ENCODE peak calls at places on chromosomes 5 and 9, in ten cellular contexts. R is suprapubic skin, T is H9, W is astrocyte of the spinal cord, B is GM12864, K is GM06990, U is B cell, J is HCT116, Q is GM12865, S is HL-60. O is an unnamed sample.

GRCh38 chr9:112777914-112778313 is 27.4 kb downstream of the SNX30 start:
- DNase-seq in J (no peak), Q (peak), B (no peak), W (no peak), U (no peak), R (no peak), K (no peak), T (no peak), S (no peak), O (no peak)

GRCh38 chr9:7394007-7394774 is 405.4 kb downstream of the DMAC1 start:
- DNase-seq in K (no peak), R (no peak), T (peak), W (no peak), B (no peak), Q (no peak), U (no peak), S (no peak), J (no peak), O (no peak)

GRCh38 chr5:78905084-78905938 is 79.8 kb downstream of the ARSB start:
- DNase-seq in Q (peak), K (peak), J (no peak), W (peak), B (no peak), S (no peak), T (no peak), U (no peak), R (no peak), O (no peak)

GRCh38 chr5:76403963-76404693 is 1.0 kb downstream of the IQGAP2 start:
- DNase-seq in K (peak), W (no peak), R (no peak), B (peak), U (peak), J (no peak), T (peak), S (peak), Q (peak), O (peak)

GRCh38 chr5:84715087-84715486 is 330.4 kb upstream of the EDIL3 start:
- DNase-seq in R (no peak), U (no peak), T (no peak), Q (no peak), J (no peak), K (no peak), W (no peak), S (no peak), B (no peak), O (no peak)

GRCh38 chr5:178113841-178114324 is 551 bp downstream of the N4BP3 start:
- DNase-seq in T (no peak), B (no peak), W (no peak), K (peak), S (no peak), J (no peak), Q (peak), R (no peak), U (no peak), O (no peak)

GRCh38 chr5:68007446-68007845 is 208.1 kb upstream of the PIK3R1 start:
- DNase-seq in Q (no peak), K (no peak), U (no peak), S (peak), B (no peak), W (peak), J (no peak), R (no peak), T (no peak), O (no peak)

GRCh38 chr5:142301487-142302035 is 23.3 kb downstream of the SPRY4 start:
- DNase-seq in T (no peak), Q (no peak), W (no peak), B (no peak), U (no peak), S (no peak), R (no peak), K (no peak), J (no peak), O (no peak)

GRCh38 chr5:33300209-33300742 is 140.5 kb upstream of the TARS1 start:
- DNase-seq in T (no peak), U (peak), Q (peak), W (no peak), B (peak), S (no peak), K (peak), J (no peak), R (no peak), O (no peak)

GRCh38 chr9:72856985-72857631 is 95.7 kb downstream of the ALDH1A1 start:
- DNase-seq in T (no peak), S (peak), K (no peak), U (no peak), Q (peak), B (no peak), R (no peak), W (peak), J (peak), O (peak)

GRCh38 chr9:112757300-112757883 is 6.8 kb downstream of the SNX30 start:
- DNase-seq in Q (no peak), W (no peak), J (no peak), U (no peak), S (no peak), R (no peak), T (no peak), K (no peak), B (no peak), O (no peak)

GRCh38 chr9:137445930-137446431 is 4.8 kb upstream of the ENTPD8 start:
- DNase-seq in K (peak), B (no peak), T (no peak), W (no peak), Q (no peak), R (no peak), U (no peak), J (no peak), S (no peak), O (no peak)

GRCh38 chr5:150155258-150156032 is at the start of gene PDGFRB:
- DNase-seq in Q (peak), T (peak), J (no peak), U (peak), K (peak), R (peak), W (peak), B (no peak), S (no peak), O (no peak)
- TF ChIP-seq CTCF in Q (no peak), T (no peak), J (no peak), U (no peak), K (no peak), R (no peak), W (peak), B (no peak), S (no peak), O (no peak)

GRCh38 chr5:179261301-179262125 is 83.7 kb downstream of the ADAMTS2 start:
- DNase-seq in J (no peak), U (no peak), B (no peak), R (peak), S (no peak), W (no peak), T (peak), Q (no peak), K (no peak), O (peak)
- TF ChIP-seq CTCF in J (peak), U (no peak), B (no peak), R (no peak), S (no peak), W (peak), T (peak), Q (no peak), K (no peak), O (no peak)

GRCh38 chr9:131696163-131696439 is 43.8 kb downstream of the RAPGEF1 start:
- DNase-seq in K (no peak), W (no peak), J (no peak), S (no peak), B (no peak), T (peak), Q (no peak), R (no peak), U (no peak), O (no peak)

GRCh38 chr9:131695366-131696162 is 44.3 kb downstream of the RAPGEF1 start:
- DNase-seq in R (no peak), U (no peak), J (no peak), T (no peak), W (no peak), S (no peak), B (no peak), K (no peak), Q (no peak), O (no peak)

GRCh38 chr9:131697908-131698714 is 41.8 kb downstream of the RAPGEF1 start:
- DNase-seq in T (peak), Q (no peak), R (no peak), U (no peak), K (no peak), B (no peak), W (no peak), S (no peak), J (no peak), O (no peak)

GRCh38 chr9:131698715-131699053 is 41.2 kb downstream of the RAPGEF1 start:
- DNase-seq in B (no peak), R (no peak), S (no peak), U (no peak), Q (no peak), K (no peak), T (no peak), W (no peak), J (no peak), O (no peak)

GRCh38 chr9:131697097-131697496 is 42.8 kb downstream of the RAPGEF1 start:
- DNase-seq in T (peak), S (no peak), R (no peak), W (peak), U (no peak), J (no peak), Q (no peak), K (no peak), B (no peak), O (no peak)
- TF ChIP-seq CTCF in T (peak), S (no peak), R (no peak), W (peak), U (no peak), J (no peak), Q (no peak), K (no peak), B (no peak), O (no peak)

DNA sequence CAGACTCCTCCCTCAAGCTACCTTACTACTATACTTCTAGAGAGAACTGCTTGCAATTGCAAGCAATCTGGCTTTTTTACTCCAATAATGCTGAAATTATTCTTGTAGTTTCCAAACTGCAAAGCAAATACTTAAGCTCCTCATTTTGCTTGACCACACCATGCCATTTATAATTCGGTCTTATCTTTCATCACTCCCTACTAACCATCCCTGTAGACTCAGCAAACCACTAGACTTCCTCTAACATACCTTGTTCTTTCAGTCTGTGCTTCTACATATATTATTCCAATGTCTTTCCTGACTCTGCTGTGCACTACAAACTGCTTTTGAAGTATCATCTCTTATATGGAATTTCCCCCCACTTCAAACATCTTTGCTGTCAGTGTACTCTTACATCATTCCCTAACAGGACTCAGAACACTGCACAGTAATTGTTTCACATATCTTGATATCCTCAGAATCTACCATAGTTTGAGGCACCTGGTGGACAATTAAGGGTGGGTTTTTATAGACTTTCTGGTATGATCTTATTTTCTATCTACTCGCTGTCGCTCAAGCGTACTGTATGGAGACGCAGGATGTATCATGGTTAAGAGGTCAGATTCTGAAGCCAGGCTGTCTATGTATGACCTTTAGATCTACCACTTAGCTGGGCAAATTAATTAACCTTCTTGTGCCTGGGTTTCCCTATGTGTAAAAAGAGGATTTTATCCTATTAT is 2.8 kb downstream of the IL6ST start:
- DNase-seq in S (no peak), B (no peak), T (no peak), R (no peak), J (no peak), W (no peak), K (no peak), U (no peak), Q (no peak), O (no peak)
- TF ChIP-seq CTCF in S (no peak), B (no peak), T (no peak), R (no peak), J (no peak), W (no peak), K (no peak), U (no peak), Q (no peak), O (no peak)

GRCh38 chr5:113487411-113487778 is 858 bp downstream of the MCC start:
- DNase-seq in K (peak), B (no peak), S (no peak), T (peak), J (peak), W (peak), U (peak), Q (no peak), R (no peak), O (peak)

GRCh38 chr5:113489299-113489698 is 1.0 kb upstream of the MCC start:
- DNase-seq in R (no peak), W (peak), U (no peak), J (peak), Q (peak), S (peak), B (no peak), T (no peak), K (no peak), O (no peak)

GRCh38 chr5:113487779-113488644 is at the start of gene MCC:
- DNase-seq in T (peak), U (peak), R (peak), Q (no peak), S (peak), B (no peak), W (peak), K (peak), J (peak), O (peak)

GRCh38 chr5:113490317-113490716 is 2.1 kb upstream of the MCC start:
- DNase-seq in B (no peak), Q (no peak), U (no peak), S (no peak), J (no peak), T (no peak), K (no peak), R (no peak), W (no peak), O (no peak)

DNA sequence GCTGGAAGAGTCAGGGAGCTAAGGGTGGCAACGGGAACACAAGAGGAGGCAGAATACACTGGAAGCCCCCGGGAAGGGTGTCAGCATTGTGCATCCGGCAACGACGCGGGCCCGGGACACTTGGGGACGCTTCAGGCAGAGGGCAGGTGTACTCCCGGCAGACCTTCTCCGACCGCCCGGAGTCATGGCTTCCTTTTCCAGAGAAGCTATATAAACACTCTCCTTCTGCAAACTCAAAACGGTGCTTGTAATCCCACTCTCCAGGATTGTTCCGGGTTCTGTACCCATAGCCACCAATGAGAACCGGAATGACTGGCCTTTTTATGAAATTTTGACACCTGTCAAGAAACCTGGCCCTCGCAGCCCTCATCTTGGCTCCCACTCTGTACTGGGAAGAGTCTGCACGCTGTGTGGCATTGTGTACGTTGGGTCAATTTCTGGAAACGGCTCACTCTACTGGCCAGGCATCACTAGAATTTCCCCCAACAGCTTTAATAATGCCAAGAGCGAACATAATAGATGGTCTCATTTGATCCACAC is 462 bp upstream of the MCC start:
- DNase-seq in U (no peak), B (no peak), W (no peak), T (no peak), R (no peak), K (no peak), J (peak), S (no peak), Q (no peak), O (no peak)
- TF ChIP-seq CTCF in U (no peak), B (no peak), W (no peak), T (no peak), R (no peak), K (no peak), J (no peak), S (no peak), Q (no peak), O (no peak)

DNA sequence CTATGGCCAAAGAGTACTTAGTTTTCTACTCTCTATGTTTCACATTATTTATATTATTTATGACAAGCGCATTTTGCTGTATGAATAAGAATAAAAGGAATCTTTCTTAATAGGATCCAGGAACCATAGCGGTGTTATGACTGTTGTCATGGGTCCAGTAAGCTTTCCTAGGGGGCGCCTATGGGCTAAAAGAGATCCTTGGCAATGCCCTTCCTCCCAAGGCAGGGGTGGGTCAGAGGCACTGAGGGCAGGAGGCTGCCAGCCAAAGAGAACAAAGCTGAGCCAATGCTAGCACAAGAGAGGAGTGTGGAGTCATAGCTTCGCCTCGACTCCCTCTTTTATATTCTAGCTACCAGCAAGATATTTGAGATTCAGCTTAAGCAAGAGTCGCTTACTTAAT is 98.4 kb upstream of the GNAQ start:
- DNase-seq in T (peak), B (no peak), Q (no peak), R (no peak), U (no peak), W (peak), S (peak), J (peak), K (no peak), O (no peak)
- TF ChIP-seq CTCF in T (peak), B (no peak), Q (peak), R (no peak), U (no peak), W (peak), S (no peak), J (peak), K (no peak), O (no peak)

DNA sequence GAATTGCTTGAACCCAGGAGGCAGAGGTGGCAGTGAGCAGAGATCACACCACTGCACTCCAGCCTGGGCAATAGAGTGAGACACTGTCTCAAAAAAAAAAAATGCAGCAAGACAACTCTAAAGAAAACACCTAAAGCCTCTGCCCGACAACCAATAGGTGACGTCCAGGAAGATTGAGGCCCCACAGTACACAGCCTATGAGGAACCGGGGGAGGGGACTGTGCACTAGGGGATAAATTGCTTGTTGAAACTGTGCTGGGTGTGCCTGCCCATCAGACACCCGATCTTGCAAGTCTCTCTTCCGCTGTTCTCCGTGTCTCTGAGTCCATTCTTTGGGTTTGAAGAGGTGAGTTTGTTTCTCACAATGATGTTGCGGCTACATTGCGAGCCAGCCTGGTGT is 58.5 kb upstream of the OLFM1 start:
- DNase-seq in R (no peak), K (no peak), U (no peak), J (no peak), S (no peak), B (no peak), W (no peak), T (no peak), Q (no peak), O (no peak)
- TF ChIP-seq CTCF in R (no peak), K (no peak), U (no peak), J (no peak), S (no peak), B (no peak), W (no peak), T (no peak), Q (no peak), O (no peak)